ENCODE peak calls at places on chromosomes 13 and 19, in six cellular contexts. O, X, G, M, S and R are unnamed samples. For H3K27me3, the result is how much of the 10 kb centered on the place peaks cover.

GRCh38 chr13:26760835-26761582 is 423 bp upstream of the GPR12 start:
- DNase-seq in O (no peak), X (no peak), G (no peak), M (no peak), S (no peak), R (no peak)

GRCh38 chr13:45393941-45394570 is 24.1 kb downstream of the SLC25A30 start:
- DNase-seq in O (peak), X (peak), G (peak), M (peak), S (peak), R (no peak)

GRCh38 chr19:57515218-57515617 is 11.9 kb upstream of the ZNF549 start:
- DNase-seq in O (no peak), X (no peak), G (no peak), M (no peak), S (no peak), R (no peak)

GRCh38 chr13:40568672-40569350 is 97.6 kb downstream of the FOXO1 start:
- DNase-seq in O (no peak), X (no peak), G (peak), M (peak), S (no peak), R (no peak)

GRCh38 chr19:40543029-40543597 is 33.6 kb upstream of the SHKBP1 start:
- DNase-seq in O (no peak), X (no peak), G (no peak), M (no peak), S (no peak), R (no peak)

GRCh38 chr19:28245937-28246336 is 967.0 kb downstream of the UQCRFS1 start:
- DNase-seq in O (no peak), X (no peak), G (no peak), M (no peak), S (no peak), R (no peak)

GRCh38 chr13:113369189-113369588 is 5.3 kb upstream of the GRTP1 start:
- DNase-seq in O (no peak), X (no peak), G (no peak), M (no peak), S (no peak), R (no peak)

GRCh38 chr13:39106216-39106995 is 68.2 kb downstream of the NHLRC3 start:
- DNase-seq in O (no peak), X (no peak), G (peak), M (no peak), S (no peak), R (no peak)

GRCh38 chr19:13164370-13165090 is 14.3 kb downstream of the IER2 start:
- DNase-seq in O (peak), X (peak), G (peak), M (peak), S (peak), R (no peak)

GRCh38 chr19:13864223-13864512 is 12.8 kb upstream of the NANOS3 start:
- DNase-seq in O (no peak), X (no peak), G (no peak), M (no peak), S (no peak), R (no peak)

GRCh38 chr19:18428837-18429674 is 8.9 kb downstream of the ISYNA1 start:
- DNase-seq in O (peak), X (peak), G (no peak), M (peak), S (peak), R (no peak)

GRCh38 chr13:106159295-106160195 is 375.9 kb downstream of the EFNB2 start:
- DNase-seq in O (no peak), X (no peak), G (no peak), M (no peak), S (no peak), R (no peak)

GRCh38 chr13:65378943-65379519 is 1851.1 kb downstream of the PCDH9 start:
- DNase-seq in O (peak), X (peak), G (no peak), M (no peak), S (no peak), R (no peak)

GRCh38 chr13:104387514-104387913 is 1321.3 kb upstream of the SLC10A2 start:
- DNase-seq in O (no peak), X (no peak), G (no peak), M (no peak), S (no peak), R (no peak)

GRCh38 chr13:105530468-105530867 is 1005.0 kb downstream of the EFNB2 start:
- DNase-seq in O (peak), X (no peak), G (no peak), M (no peak), S (no peak), R (no peak)

GRCh38 chr13:76719955-76720354 is 166.2 kb downstream of the KCTD12 start:
- DNase-seq in O (no peak), X (no peak), G (no peak), M (no peak), S (no peak), R (no peak)

GRCh38 chr19:19324059-19324755 is 3.6 kb downstream of the MAU2 start:
- DNase-seq in O (no peak), X (no peak), G (no peak), M (no peak), S (no peak), R (no peak)

GRCh38 chr13:42119091-42119490 is 70.6 kb downstream of the DGKH start:
- DNase-seq in O (no peak), X (no peak), G (no peak), M (no peak), S (no peak), R (no peak)

GRCh38 chr13:52158629-52159158 is 703 bp downstream of the NEK3 start:
- DNase-seq in O (peak), X (peak), G (no peak), M (peak), S (peak), R (no peak)

GRCh38 chr13:89455741-89456140 is 1784.6 kb downstream of the SLITRK5 start:
- DNase-seq in O (no peak), X (no peak), G (no peak), M (no peak), S (no peak), R (peak)

GRCh38 chr13:52378312-52378711 is 27.7 kb downstream of the THSD1 start:
- DNase-seq in O (no peak), X (no peak), G (no peak), M (no peak), S (no peak), R (no peak)

GRCh38 chr19:31461814-31462539 is 112.7 kb upstream of the TSHZ3 start:
- DNase-seq in O (peak), X (no peak), G (no peak), M (peak), S (no peak), R (no peak)

GRCh38 chr13:105665284-105665683 is 870.2 kb downstream of the EFNB2 start:
- DNase-seq in O (no peak), X (peak), G (no peak), M (no peak), S (no peak), R (peak)

GRCh38 chr19:4081441-4082129 is 14.9 kb upstream of the ZBTB7A start:
- DNase-seq in O (peak), X (no peak), G (no peak), M (no peak), S (peak), R (no peak)

GRCh38 chr13:97586941-97587340 is 153.0 kb downstream of the RAP2A start:
- DNase-seq in O (no peak), X (no peak), G (no peak), M (no peak), S (no peak), R (no peak)

GRCh38 chr19:6773323-6773931 is 919 bp downstream of the VAV1 start:
- DNase-seq in O (no peak), X (no peak), G (no peak), M (no peak), S (no peak), R (no peak)

GRCh38 chr13:75417006-75417384 is 65.0 kb downstream of the TBC1D4 start:
- DNase-seq in O (no peak), X (no peak), G (no peak), M (peak), S (no peak), R (no peak)

GRCh38 chr13:21008026-21008425 is 53.4 kb downstream of the LATS2 start:
- DNase-seq in O (no peak), X (no peak), G (no peak), M (no peak), S (no peak), R (no peak)

GRCh38 chr13:105969761-105970160 is 565.7 kb downstream of the EFNB2 start:
- DNase-seq in O (no peak), X (no peak), G (no peak), M (no peak), S (no peak), R (no peak)

DNA sequence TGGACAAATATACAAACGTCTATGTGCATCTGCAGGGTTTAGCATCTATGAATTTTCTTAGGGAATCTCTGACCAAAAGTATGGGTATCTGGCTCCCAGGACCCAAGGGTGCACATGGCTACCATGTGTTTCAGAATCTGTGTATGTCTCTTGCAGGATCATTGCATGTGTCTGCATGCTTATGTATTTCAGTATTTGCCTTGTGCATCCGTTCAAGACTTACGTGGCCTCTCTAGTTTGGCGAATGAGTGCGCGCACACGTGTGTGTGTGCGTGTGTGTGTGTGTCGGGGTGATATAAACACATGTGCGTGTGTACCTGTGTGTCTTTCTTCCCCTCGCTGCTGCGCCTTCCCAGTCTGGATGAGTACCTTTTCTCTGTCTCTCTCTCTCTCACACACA is 37.2 kb upstream of the POU2F2 start:
- DNase-seq in O (no peak), X (no peak), G (no peak), M (no peak), S (no peak), R (no peak)
- H3K27me3 ChIP-seq in O (under half), X (half or more), G (under half), M (under half), S (under half), R (under half)

GRCh38 chr19:34838753-34839431 is 65.9 kb upstream of the ZNF599 start:
- DNase-seq in O (peak), X (no peak), G (peak), M (peak), S (no peak), R (no peak)
- H3K9ac ChIP-seq in O (no peak), X (no peak), G (no peak), M (no peak), S (no peak), R (no peak)

GRCh38 chr13:111177081-111177711 is 62.1 kb downstream of the ARHGEF7 start:
- DNase-seq in O (peak), X (peak), G (no peak), M (no peak), S (no peak), R (no peak)

GRCh38 chr13:111177803-111178389 is 62.8 kb downstream of the ARHGEF7 start:
- DNase-seq in O (peak), X (peak), G (no peak), M (peak), S (no peak), R (no peak)

GRCh38 chr13:111178417-111178816 is 63.3 kb downstream of the ARHGEF7 start:
- DNase-seq in O (no peak), X (no peak), G (no peak), M (no peak), S (no peak), R (no peak)

GRCh38 chr13:111181977-111182376 is 66.9 kb downstream of the ARHGEF7 start:
- DNase-seq in O (no peak), X (no peak), G (no peak), M (no peak), S (no peak), R (no peak)

DNA sequence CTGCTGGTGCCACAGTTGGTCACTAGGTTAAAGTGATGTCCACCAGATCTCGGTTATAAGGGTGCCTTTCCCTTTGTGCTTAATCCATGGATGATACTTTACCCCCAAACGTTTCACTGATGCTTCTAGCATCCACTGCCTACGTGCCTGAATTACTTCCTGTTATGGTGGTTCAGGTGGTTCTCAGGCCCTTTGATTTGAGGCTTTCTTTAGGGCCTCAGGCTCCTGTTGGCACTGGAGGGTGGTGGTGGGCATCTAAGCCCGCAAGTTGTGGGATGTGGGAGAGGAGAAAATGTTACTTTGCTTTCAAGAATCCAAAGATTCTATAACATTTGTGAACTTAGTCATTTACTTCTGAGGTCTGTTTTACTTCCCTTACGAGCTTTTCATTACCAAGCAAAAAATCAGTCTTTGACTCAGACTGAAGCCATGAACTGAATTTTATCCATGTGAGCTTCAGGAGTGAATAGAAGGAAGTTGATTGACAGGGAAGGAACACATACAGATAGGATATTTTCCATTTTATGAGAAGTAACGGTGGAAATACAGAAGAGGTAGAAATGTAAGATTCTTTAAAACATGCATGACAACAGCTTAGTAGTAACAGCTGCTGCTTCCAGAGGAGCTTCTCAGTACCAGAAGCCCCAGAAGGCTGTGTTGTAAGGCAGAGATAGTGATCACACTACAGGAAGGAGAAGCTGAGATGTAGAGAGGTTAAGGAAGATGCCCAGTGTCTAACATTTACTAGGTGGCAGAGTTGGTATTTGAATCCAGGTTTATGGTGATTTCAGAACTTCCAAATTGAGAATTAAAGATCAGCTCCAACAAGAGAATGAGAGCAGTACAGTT is 65.0 kb downstream of the ARHGEF7 start:
- DNase-seq in O (no peak), X (no peak), G (no peak), M (no peak), S (no peak), R (no peak)
- H3K4me2 ChIP-seq in O (no peak), X (no peak), G (no peak), M (no peak), S (no peak), R (no peak)

GRCh38 chr19:33715462-33715861 is 81.2 kb upstream of the KCTD15 start:
- DNase-seq in O (no peak), X (no peak), G (no peak), M (no peak), S (no peak), R (no peak)
- H3K27me3 ChIP-seq in O (under half), X (under half), G (under half), M (under half), S (under half), R (under half)

GRCh38 chr13:24724714-24725113 is 39.3 kb upstream of the RNF17 start:
- DNase-seq in O (no peak), X (no peak), G (no peak), M (no peak), S (no peak), R (no peak)

GRCh38 chr13:24725379-24725778 is 38.6 kb upstream of the RNF17 start:
- DNase-seq in O (no peak), X (no peak), G (no peak), M (no peak), S (no peak), R (no peak)

GRCh38 chr13:24727731-24728601 is 36.0 kb upstream of the RNF17 start:
- DNase-seq in O (peak), X (peak), G (peak), M (peak), S (peak), R (peak)

GRCh38 chr13:24719139-24719538 is 38.9 kb downstream of the ATP12A start:
- DNase-seq in O (no peak), X (no peak), G (no peak), M (no peak), S (no peak), R (no peak)

DNA sequence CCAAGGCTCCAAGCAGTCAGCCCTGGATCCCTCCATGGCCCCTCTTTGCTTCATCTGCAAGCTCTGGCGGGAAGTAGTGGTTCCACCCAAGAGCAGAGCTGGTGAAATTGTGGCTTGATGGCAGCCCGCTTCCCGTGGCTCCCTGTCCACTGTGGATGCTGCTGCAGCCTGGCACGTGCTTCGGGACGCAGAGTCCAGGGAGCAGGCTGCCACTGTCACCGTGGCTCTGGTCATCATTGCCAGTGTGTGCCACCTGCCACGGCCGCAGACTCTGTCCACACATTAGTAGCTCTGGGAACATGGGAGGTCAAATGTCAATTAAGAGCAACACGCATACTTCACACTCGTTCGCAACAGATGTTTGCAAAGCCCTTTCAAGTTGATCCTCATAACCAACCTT is 40.8 kb upstream of the RNF17 start:
- DNase-seq in O (no peak), X (no peak), G (no peak), M (no peak), S (no peak), R (no peak)
- H3K9ac ChIP-seq in O (no peak), X (no peak), G (no peak), M (no peak), S (no peak), R (no peak)

DNA sequence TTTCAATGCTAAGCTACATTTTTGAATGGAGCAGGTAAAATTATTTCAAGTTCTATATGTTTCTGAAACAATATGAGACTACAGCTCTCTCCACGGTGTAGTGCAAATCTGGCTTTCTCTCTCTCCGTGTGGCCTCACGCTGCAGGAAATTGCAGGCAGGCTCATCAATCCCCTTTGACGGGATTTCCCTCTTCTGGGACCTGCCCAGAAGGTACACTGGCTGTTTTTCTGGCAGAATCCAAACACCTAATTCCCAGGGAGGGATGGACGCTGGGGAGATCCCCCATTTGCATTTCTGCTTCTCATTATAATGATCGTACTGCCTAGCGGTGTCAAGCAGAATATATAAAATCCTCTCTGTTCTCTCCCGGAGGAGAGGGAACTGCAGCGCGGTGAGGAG is 493.9 kb downstream of the LIG4 start:
- DNase-seq in O (peak), X (no peak), G (no peak), M (peak), S (no peak), R (no peak)
- H3K4me2 ChIP-seq in O (peak), X (peak), G (no peak), M (peak), S (no peak), R (no peak)

GRCh38 chr13:57629821-57630235 is 1.7 kb upstream of the PCDH17 start:
- DNase-seq in O (peak), X (peak), G (no peak), M (peak), S (peak), R (no peak)
- H3K27me3 ChIP-seq in O (under half), X (half or more), G (under half), M (half or more), S (under half), R (half or more)

DNA sequence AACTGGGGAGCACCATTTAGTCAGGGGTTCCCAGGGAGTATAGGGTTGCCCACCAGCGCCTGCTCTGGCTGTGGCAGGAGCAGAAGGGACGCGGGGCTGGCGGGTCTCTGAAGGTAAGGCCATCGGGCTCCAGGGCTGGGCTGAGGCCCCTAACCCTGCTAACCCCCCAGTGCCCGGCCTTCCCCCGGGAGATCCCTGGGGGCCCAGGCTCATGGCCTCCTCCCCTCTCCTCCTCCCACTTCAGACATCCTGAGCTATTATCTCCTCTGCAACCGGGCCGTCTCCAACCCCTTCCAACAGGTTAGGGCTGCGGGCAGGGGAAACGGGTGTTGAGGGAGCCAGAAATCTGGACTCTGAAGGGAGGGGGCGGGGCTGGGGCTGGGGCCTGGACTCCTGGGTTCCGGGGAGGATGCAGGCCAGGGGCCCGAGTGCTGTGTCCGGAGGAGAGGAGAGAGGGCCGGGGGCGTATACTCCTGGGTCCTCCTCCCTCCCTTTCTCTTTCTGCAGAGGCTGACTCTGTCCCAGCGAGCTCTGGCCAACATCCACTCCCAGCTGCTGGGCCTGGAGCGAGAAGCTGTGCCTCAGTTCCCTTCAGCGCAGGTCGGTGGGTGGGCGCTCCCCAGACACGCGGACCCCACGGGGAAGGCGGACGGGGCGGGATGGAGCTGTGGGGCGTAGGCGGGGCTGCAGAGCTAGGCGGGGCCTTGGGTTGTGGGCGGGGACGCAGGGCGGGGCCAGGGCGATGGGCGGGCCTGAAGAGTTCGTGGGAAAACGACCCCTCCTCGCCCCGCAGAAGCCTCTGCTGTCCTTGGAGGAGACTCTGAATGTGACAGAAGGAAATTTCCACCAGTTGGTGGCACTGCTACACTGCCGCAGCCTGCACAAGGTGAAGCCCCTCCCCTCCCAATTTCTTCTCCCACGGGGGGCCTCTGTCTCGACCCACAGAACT is 15.3 kb downstream of the TTYH1 start:
- DNase-seq in O (peak), X (no peak), G (no peak), M (peak), S (peak), R (no peak)
- H3K9ac ChIP-seq in O (no peak), X (peak), G (no peak), M (no peak), S (peak), R (no peak)

GRCh38 chr13:48210178-48210577 is 22.8 kb upstream of the ITM2B start:
- DNase-seq in O (peak), X (peak), G (no peak), M (peak), S (no peak), R (peak)
- H3K4me2 ChIP-seq in O (no peak), X (no peak), G (no peak), M (peak), S (no peak), R (peak)